ENCODE peak calls at places on chromosome 12, in five cellular contexts. C is neuronal stem cell, R is H9, L is trophoblast cell, P is H1. G is an unnamed sample.

GRCh38 chr12:57944313-57945023 is 3.1 kb downstream of the ATP23 start:
- DNase-seq in C (no peak), R (no peak), L (no peak), P (no peak), G (no peak)

GRCh38 chr12:34291001-34291400 is 268.7 kb downstream of the ALG10 start:
- DNase-seq in C (no peak), R (no peak), L (no peak), P (no peak), G (no peak)

GRCh38 chr12:1796515-1797010 is 23.8 kb upstream of the LRTM2 start:
- DNase-seq in C (no peak), R (peak), L (no peak), P (no peak), G (no peak)

GRCh38 chr12:8687846-8688601 is 9.8 kb upstream of the RIMKLB start:
- DNase-seq in C (no peak), R (peak), L (no peak), P (no peak), G (peak)

GRCh38 chr12:6062427-6063378 is 61.8 kb downstream of the VWF start:
- DNase-seq in C (peak), R (peak), L (peak), P (no peak), G (peak)

GRCh38 chr12:31582155-31582554 is 8.8 kb downstream of the DENND5B start:
- DNase-seq in C (no peak), R (no peak), L (peak), P (no peak), G (peak)

GRCh38 chr12:25051171-25051570 is 102.3 kb upstream of the BCAT1 start:
- DNase-seq in C (no peak), R (no peak), L (no peak), P (no peak), G (no peak)

GRCh38 chr12:107335802-107336570 is 242.6 kb upstream of the CRY1 start:
- DNase-seq in C (no peak), R (no peak), L (no peak), P (no peak), G (no peak)

GRCh38 chr12:108839011-108839889 is 18.1 kb downstream of the SSH1 start:
- DNase-seq in C (no peak), R (no peak), L (no peak), P (no peak), G (peak)

GRCh38 chr12:130016194-130016593 is 112.4 kb upstream of the TMEM132D start:
- DNase-seq in C (no peak), R (no peak), L (no peak), P (no peak), G (no peak)

GRCh38 chr12:30323008-30323407 is 372.7 kb downstream of the IPO8 start:
- DNase-seq in C (no peak), R (no peak), L (no peak), P (no peak), G (no peak)

GRCh38 chr12:52992699-52993557 is 13.3 kb upstream of the EIF4B start:
- DNase-seq in C (no peak), R (no peak), L (no peak), P (no peak), G (peak)

GRCh38 chr12:56374726-56375597 is 12.3 kb upstream of the APOF start:
- DNase-seq in C (no peak), R (no peak), L (no peak), P (no peak), G (peak)

GRCh38 chr12:25701290-25701689 is 148.2 kb upstream of the LMNTD1 start:
- DNase-seq in C (no peak), R (no peak), L (no peak), P (no peak), G (peak)

GRCh38 chr12:11729008-11729407 is 79.5 kb downstream of the ETV6 start:
- DNase-seq in C (no peak), R (no peak), L (no peak), P (no peak), G (no peak)

GRCh38 chr12:10855807-10856206 is 6.5 kb upstream of the PRR4 start:
- DNase-seq in C (no peak), R (no peak), L (no peak), P (no peak), G (no peak)

GRCh38 chr12:132475304-132476037 is 14.5 kb upstream of the FBRSL1 start:
- DNase-seq in C (no peak), R (no peak), L (no peak), P (no peak), G (no peak)

GRCh38 chr12:121277367-121277744 is 19.2 kb downstream of the CAMKK2 start:
- DNase-seq in C (no peak), R (no peak), L (no peak), P (no peak), G (peak)

GRCh38 chr12:62618948-62619347 is 152.3 kb downstream of the MON2 start:
- DNase-seq in C (no peak), R (no peak), L (no peak), P (no peak), G (no peak)

GRCh38 chr12:128940974-128941373 is 87.7 kb downstream of the GLT1D1 start:
- DNase-seq in C (no peak), R (no peak), L (no peak), P (no peak), G (no peak)

GRCh38 chr12:8145754-8146415 is 10.9 kb upstream of the ZNF705A start:
- DNase-seq in C (peak), R (peak), L (no peak), P (peak), G (peak)

GRCh38 chr12:92145481-92145730 is 240 bp downstream of the BTG1 start:
- DNase-seq in C (no peak), R (no peak), L (no peak), P (no peak), G (no peak)

GRCh38 chr12:115255962-115256361 is 572.0 kb upstream of the TBX3 start:
- DNase-seq in C (no peak), R (no peak), L (no peak), P (no peak), G (no peak)

GRCh38 chr12:71947645-71948105 is 9.0 kb downstream of the TPH2 start:
- DNase-seq in C (peak), R (peak), L (peak), P (peak), G (peak)

GRCh38 chr12:96044017-96044985 is 8.9 kb upstream of the LTA4H start:
- DNase-seq in C (no peak), R (no peak), L (no peak), P (no peak), G (peak)

GRCh38 chr12:131113562-131113961 is 159.9 kb downstream of the ADGRD1 start:
- DNase-seq in C (no peak), R (no peak), L (no peak), P (no peak), G (no peak)

GRCh38 chr12:45235087-45236025 is 19.5 kb downstream of the ANO6 start:
- DNase-seq in C (no peak), R (peak), L (peak), P (no peak), G (peak)

GRCh38 chr12:109723311-109723791 is 9.7 kb downstream of the FAM222A start:
- DNase-seq in C (no peak), R (no peak), L (no peak), P (no peak), G (no peak)

GRCh38 chr12:118140825-118141224 is 4.9 kb downstream of the PEBP1 start:
- DNase-seq in C (no peak), R (no peak), L (no peak), P (no peak), G (no peak)

GRCh38 chr12:108804361-108804949 is 52.9 kb downstream of the SSH1 start:
- DNase-seq in C (no peak), R (no peak), L (no peak), P (no peak), G (peak)

GRCh38 chr12:75725505-75726120 is 214.2 kb upstream of the KRR1 start:
- DNase-seq in C (no peak), R (no peak), L (no peak), P (no peak), G (peak)

GRCh38 chr12:87813476-87814234 is 215.5 kb downstream of the C12orf50 start:
- DNase-seq in C (no peak), R (no peak), L (peak), P (no peak), G (peak)

GRCh38 chr12:132600048-132601032 is 10.0 kb downstream of the LRCOL1 start:
- DNase-seq in C (no peak), R (peak), L (peak), P (no peak), G (peak)

GRCh38 chr12:2354151-2354991 is 301.6 kb downstream of the CACNA1C start:
- DNase-seq in C (peak), R (no peak), L (no peak), P (no peak), G (no peak)

GRCh38 chr12:57208946-57209282 is 7.7 kb upstream of the NXPH4 start:
- DNase-seq in C (no peak), R (no peak), L (no peak), P (no peak), G (no peak)

GRCh38 chr12:113242018-113242418 is 20.8 kb downstream of the TPCN1 start:
- DNase-seq in C (no peak), R (no peak), L (no peak), P (no peak), G (no peak)

GRCh38 chr12:53481957-53482586 is 17.2 kb downstream of the MAP3K12 start:
- DNase-seq in C (no peak), R (peak), L (peak), P (no peak), G (peak)

GRCh38 chr12:111277570-111277969 is 91.3 kb downstream of the PHETA1 start:
- DNase-seq in C (no peak), R (no peak), L (no peak), P (no peak), G (no peak)
- H2BK12ac ChIP-seq in C (no peak), R (no peak), L (no peak), P (no peak), G (no peak)

GRCh38 chr12:93714382-93714781 is 37.2 kb downstream of the CRADD start:
- DNase-seq in C (peak), R (no peak), L (no peak), P (no peak), G (peak)

GRCh38 chr12:93713800-93714199 is 36.6 kb downstream of the CRADD start:
- DNase-seq in C (no peak), R (no peak), L (no peak), P (no peak), G (no peak)

GRCh38 chr12:93710574-93710926 is 33.4 kb downstream of the CRADD start:
- DNase-seq in C (no peak), R (no peak), L (no peak), P (no peak), G (no peak)

GRCh38 chr12:93713060-93713459 is 35.9 kb downstream of the CRADD start:
- DNase-seq in C (no peak), R (no peak), L (no peak), P (no peak), G (no peak)

GRCh38 chr12:93712204-93712603 is 35.0 kb downstream of the CRADD start:
- DNase-seq in C (no peak), R (no peak), L (no peak), P (no peak), G (no peak)
- H2BK12ac ChIP-seq in C (no peak), R (no peak), L (no peak), P (no peak), G (no peak)

GRCh38 chr12:116849216-116849615 is 32.0 kb downstream of the HRK start:
- DNase-seq in C (no peak), R (no peak), L (no peak), P (no peak), G (no peak)
- H2BK12ac ChIP-seq in C (peak), R (no peak), L (no peak), P (no peak), G (no peak)

GRCh38 chr12:65622056-65622455 is 202.2 kb upstream of the HMGA2 start:
- DNase-seq in C (no peak), R (no peak), L (no peak), P (no peak), G (no peak)
- H2BK12ac ChIP-seq in C (no peak), R (no peak), L (peak), P (no peak), G (no peak)

DNA sequence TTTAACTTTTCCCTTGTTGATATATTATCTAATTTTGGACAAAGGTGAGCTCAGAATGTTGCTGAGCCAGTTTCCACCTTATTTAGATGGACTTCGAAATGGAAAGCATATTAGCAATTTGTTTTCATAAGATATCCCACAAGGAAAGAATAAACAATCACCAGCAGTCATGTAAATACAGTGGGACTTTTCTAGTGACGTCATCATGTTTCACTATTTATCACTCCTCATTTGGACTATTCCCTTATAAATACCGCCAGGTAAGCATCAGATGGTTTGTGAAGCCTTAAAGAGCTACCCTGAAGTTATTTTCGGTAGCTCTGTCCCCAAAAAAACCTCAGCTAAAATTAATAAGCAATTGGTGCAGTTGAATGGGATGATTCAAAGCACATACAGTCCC is 110.7 kb downstream of the PTPRR start:
- DNase-seq in C (no peak), R (no peak), L (no peak), P (no peak), G (no peak)
- H2BK12ac ChIP-seq in C (no peak), R (no peak), L (no peak), P (no peak), G (no peak)

G was measured in mesenchymal stem cell.